ENCODE peak calls at places on chromosomes 7 and 10, in eight cellular contexts. I is lung, Y is heart right ventricle, R is upper lobe of right lung, Z is IMR-90, E is GM12878, N is suprapubic skin, V is Karpas-422. L is an unnamed sample. For H3K36me3, the result is how much of the 10 kb centered on the place peaks cover.

GRCh38 chr10:55091691-55092328 is 290.8 kb upstream of the PCDH15 start:
- DNase-seq in I (no peak), Y (no peak), R (no peak), Z (peak), E (no peak), N (no peak), V (peak), L (no peak)

GRCh38 chr10:102645741-102646609 is 1.7 kb downstream of the TRIM8 start:
- DNase-seq in I (peak), Y (peak), R (peak), Z (peak), E (peak), N (peak), V (peak), L (peak)

GRCh38 chr7:32511791-32512190 is 16.5 kb downstream of the AVL9 start:
- DNase-seq in I (no peak), Y (no peak), R (no peak), Z (peak), E (no peak), N (no peak), V (no peak), L (no peak)

GRCh38 chr10:131199646-131200045 is 111.9 kb downstream of the TCERG1L start:
- DNase-seq in I (no peak), Y (no peak), R (peak), Z (no peak), E (no peak), N (peak), V (no peak), L (no peak)

GRCh38 chr10:116002735-116003134 is 270.3 kb downstream of the GFRA1 start:
- DNase-seq in I (no peak), Y (no peak), R (no peak), Z (no peak), E (no peak), N (no peak), V (no peak), L (no peak)

GRCh38 chr7:20301311-20301939 is 29.3 kb upstream of the ITGB8 start:
- DNase-seq in I (no peak), Y (no peak), R (no peak), Z (peak), E (no peak), N (no peak), V (no peak), L (no peak)

GRCh38 chr7:84238611-84239010 is 44.0 kb upstream of the SEMA3A start:
- DNase-seq in I (no peak), Y (no peak), R (no peak), Z (no peak), E (no peak), N (no peak), V (no peak), L (no peak)

GRCh38 chr7:5701085-5701914 is 80.2 kb downstream of the RNF216 start:
- DNase-seq in I (no peak), Y (no peak), R (no peak), Z (peak), E (peak), N (no peak), V (peak), L (no peak)

GRCh38 chr7:5549096-5549896 is 125.7 kb upstream of the TNRC18 start:
- DNase-seq in I (peak), Y (no peak), R (no peak), Z (peak), E (no peak), N (peak), V (no peak), L (no peak)

GRCh38 chr7:74175270-74175803 is 1.2 kb downstream of the EIF4H start:
- DNase-seq in I (no peak), Y (no peak), R (no peak), Z (no peak), E (no peak), N (no peak), V (peak), L (no peak)

GRCh38 chr7:148882668-148883232 is 1.3 kb downstream of the EZH2 start:
- DNase-seq in I (no peak), Y (no peak), R (no peak), Z (no peak), E (no peak), N (no peak), V (peak), L (no peak)

GRCh38 chr10:13382759-13383753 is 35.0 kb upstream of the SEPHS1 start:
- DNase-seq in I (peak), Y (no peak), R (peak), Z (no peak), E (no peak), N (no peak), V (no peak), L (no peak)

GRCh38 chr7:48094861-48095293 is 5.8 kb downstream of the UPP1 start:
- DNase-seq in I (no peak), Y (no peak), R (no peak), Z (peak), E (no peak), N (no peak), V (no peak), L (no peak)

GRCh38 chr7:151038951-151039849 is 9.1 kb upstream of the ASIC3 start:
- DNase-seq in I (peak), Y (peak), R (peak), Z (peak), E (no peak), N (no peak), V (no peak), L (peak)

GRCh38 chr7:30812676-30813075 is 41.5 kb downstream of the MINDY4 start:
- DNase-seq in I (peak), Y (no peak), R (no peak), Z (no peak), E (no peak), N (no peak), V (no peak), L (no peak)

GRCh38 chr7:44211126-44211675 is 10.4 kb downstream of the YKT6 start:
- DNase-seq in I (no peak), Y (no peak), R (peak), Z (no peak), E (no peak), N (no peak), V (no peak), L (no peak)

GRCh38 chr7:44213206-44213871 is 12.6 kb downstream of the YKT6 start:
- DNase-seq in I (no peak), Y (peak), R (peak), Z (no peak), E (no peak), N (peak), V (no peak), L (no peak)

GRCh38 chr7:44213872-44214595 is 13.3 kb downstream of the YKT6 start:
- DNase-seq in I (no peak), Y (peak), R (peak), Z (peak), E (no peak), N (peak), V (peak), L (no peak)

GRCh38 chr7:44212018-44212417 is 11.2 kb downstream of the YKT6 start:
- DNase-seq in I (no peak), Y (no peak), R (peak), Z (no peak), E (no peak), N (peak), V (no peak), L (no peak)

DNA sequence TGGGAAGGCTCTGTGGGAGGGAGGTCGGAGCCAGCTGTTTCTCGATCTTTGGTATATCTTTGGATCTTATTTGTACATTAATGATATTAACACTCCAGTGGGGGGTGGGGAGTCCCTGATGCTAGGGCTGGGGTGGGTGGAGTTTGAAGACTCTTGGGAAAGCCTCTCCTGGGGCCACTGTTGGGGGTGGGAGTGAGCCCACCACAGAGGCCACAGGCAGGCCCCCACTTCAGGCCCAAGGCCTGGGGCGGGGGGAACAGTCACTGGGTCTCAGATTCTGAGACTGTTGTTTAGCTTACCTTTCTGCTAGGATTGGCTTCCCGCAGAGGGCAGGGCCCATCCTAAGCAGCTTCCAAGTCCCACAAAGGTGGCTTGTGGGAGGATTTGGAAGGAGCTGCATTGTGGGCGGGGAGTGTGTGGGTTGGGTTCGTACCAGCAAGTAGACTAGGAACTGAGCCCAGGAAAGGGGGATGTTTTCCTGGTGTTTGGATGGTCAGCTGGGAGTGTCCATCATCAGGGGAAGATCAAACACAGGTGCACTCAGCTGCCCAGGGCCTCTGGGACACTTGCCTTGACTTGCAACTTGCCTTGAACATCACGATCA is 11.9 kb downstream of the YKT6 start:
- DNase-seq in I (no peak), Y (no peak), R (peak), Z (no peak), E (no peak), N (peak), V (no peak), L (no peak)
- H3K36me3 ChIP-seq in I (under half), Y (under half), R (half or more), Z (half or more), E (under half), N (half or more), V (under half), L (under half)

GRCh38 chr10:36942616-36943015 is 182.8 kb upstream of the ANKRD30A start:
- DNase-seq in I (no peak), Y (no peak), R (no peak), Z (no peak), E (no peak), N (no peak), V (no peak), L (no peak)
- H3K36me3 ChIP-seq in I (under half), Y (under half), R (under half), Z (under half), E (under half), N (under half), V (under half), L (under half)

DNA sequence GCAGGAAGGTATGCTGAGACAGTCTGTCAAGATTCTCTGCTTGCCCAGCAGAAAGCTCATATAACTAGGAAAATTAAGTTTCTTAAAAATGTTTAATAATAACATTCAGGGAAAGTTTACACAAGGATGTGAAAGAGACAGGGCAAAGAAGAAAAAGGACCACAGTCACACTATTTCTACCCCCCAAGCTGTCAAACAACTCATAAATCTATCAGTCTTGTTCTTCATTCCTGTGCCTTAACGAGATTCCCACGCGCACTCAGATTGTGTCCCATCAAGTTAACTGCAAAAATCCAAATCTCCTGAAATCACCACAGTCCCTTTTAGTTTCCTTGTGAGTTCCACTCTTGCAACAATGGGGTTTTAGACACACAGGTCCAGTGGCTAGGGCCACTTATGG is 14.9 kb downstream of the CUL2 start:
- DNase-seq in I (no peak), Y (no peak), R (no peak), Z (no peak), E (no peak), N (no peak), V (no peak), L (no peak)
- H3K36me3 ChIP-seq in I (under half), Y (under half), R (under half), Z (under half), E (under half), N (under half), V (under half), L (under half)

GRCh38 chr10:125103466-125104377 is 56.6 kb downstream of the CTBP2 start:
- DNase-seq in I (no peak), Y (no peak), R (peak), Z (no peak), E (no peak), N (peak), V (no peak), L (no peak)

GRCh38 chr10:125105856-125106255 is 54.5 kb downstream of the CTBP2 start:
- DNase-seq in I (no peak), Y (no peak), R (peak), Z (no peak), E (no peak), N (no peak), V (no peak), L (no peak)

GRCh38 chr10:125102821-125103220 is 57.5 kb downstream of the CTBP2 start:
- DNase-seq in I (no peak), Y (no peak), R (peak), Z (no peak), E (no peak), N (peak), V (no peak), L (no peak)

GRCh38 chr10:125105155-125105554 is 55.2 kb downstream of the CTBP2 start:
- DNase-seq in I (no peak), Y (no peak), R (no peak), Z (no peak), E (no peak), N (no peak), V (no peak), L (no peak)

DNA sequence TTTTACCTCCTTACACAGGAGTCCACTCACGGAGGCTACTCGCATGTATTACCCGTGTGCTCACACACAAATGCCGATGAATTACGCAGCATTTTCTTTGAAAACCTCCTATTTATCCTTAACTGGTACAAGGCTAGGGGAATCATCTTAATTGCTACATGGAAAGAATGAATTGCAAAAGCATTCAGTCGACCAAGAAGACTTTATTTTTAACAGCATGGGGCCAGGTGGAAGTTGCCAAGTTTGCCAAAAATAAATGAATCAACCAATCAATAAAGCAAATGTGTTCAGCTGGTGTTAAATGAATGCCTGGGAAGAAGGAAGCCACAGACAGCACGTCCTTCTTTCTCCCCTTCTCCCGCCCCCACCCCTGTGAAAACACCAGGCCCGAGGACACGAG is 55.8 kb downstream of the CTBP2 start:
- DNase-seq in I (no peak), Y (no peak), R (no peak), Z (no peak), E (no peak), N (no peak), V (no peak), L (no peak)
- H3K36me3 ChIP-seq in I (under half), Y (under half), R (under half), Z (under half), E (under half), N (under half), V (under half), L (under half)